ENCODE peak calls at places on chromosomes 4 and X, in four cellular contexts. H is fibroblast of pulmonary artery, A is H4, N is T-helper 2 cell. X is an unnamed sample.

GRCh38 chrX:115719171-115719570 is 158.2 kb downstream of the PLS3 start:
- DNase-seq in A (no peak), N (no peak), H (no peak), X (no peak)

GRCh38 chr4:15333692-15334633 is 93.9 kb upstream of the C1QTNF7 start:
- DNase-seq in A (peak), N (no peak), H (no peak), X (no peak)

GRCh38 chr4:128141866-128142265 is 80.8 kb downstream of the LARP1B start:
- DNase-seq in H (no peak), A (no peak), N (no peak), X (no peak)

GRCh38 chr4:73520821-73521220 is 39.3 kb downstream of the AFM start:
- DNase-seq in N (no peak), H (peak), A (peak), X (no peak)

GRCh38 chrX:136171420-136171819 is 24.1 kb downstream of the FHL1 start:
- DNase-seq in H (no peak), A (no peak), N (no peak), X (no peak)

GRCh38 chr4:17544831-17545234 is 29.9 kb downstream of the CLRN2 start:
- DNase-seq in N (no peak), A (no peak), H (peak), X (no peak)

GRCh38 chrX:3244203-3244743 is 102.2 kb downstream of the MXRA5 start:
- DNase-seq in N (no peak), A (peak), H (peak), X (peak)

GRCh38 chr4:101835121-101835904 is 44.8 kb downstream of the BANK1 start:
- DNase-seq in H (peak), A (peak), N (no peak), X (no peak)

GRCh38 chr4:152073738-152074137 is 312.9 kb upstream of the GATB start:
- DNase-seq in H (peak), N (no peak), A (no peak), X (no peak)

GRCh38 chr4:122458625-122459024 is 2.1 kb upstream of the IL2 start:
- DNase-seq in H (no peak), A (peak), N (peak), X (no peak)

GRCh38 chr4:187171731-187172339 is 448.2 kb upstream of the FAT1 start:
- DNase-seq in A (no peak), H (peak), N (no peak), X (peak)

GRCh38 chr4:180811556-180811955 is 1431.6 kb upstream of the TENM3 start:
- DNase-seq in A (no peak), N (no peak), H (no peak), X (no peak)

GRCh38 chr4:73707918-73708577 is 32.3 kb upstream of the CXCL8 start:
- DNase-seq in A (peak), N (no peak), H (peak), X (peak)

GRCh38 chr4:42654606-42655005 is 2.3 kb downstream of the ATP8A1 start:
- DNase-seq in N (no peak), A (peak), H (peak), X (peak)